ENCODE peak calls at places on chromosomes 6 and 20, in five cellular contexts. O is T1000, Q is Peyer's patch, F is ACHN, C is NT2/D1. E is an unnamed sample.

GRCh38 chr6:68527691-68528090 is 107.4 kb upstream of the ADGRB3 start:
- DNase-seq in O (no peak), Q (no peak), F (no peak), C (no peak), E (no peak)

GRCh38 chr6:130890531-130890950 is 63.3 kb downstream of the SMLR1 start:
- DNase-seq in O (no peak), Q (no peak), F (no peak), C (no peak), E (no peak)

GRCh38 chr6:31083742-31084354 is 28.5 kb downstream of the C6orf15 start:
- DNase-seq in O (no peak), Q (peak; percentile 70), F (peak; percentile 31), C (peak; percentile 50), E (peak; percentile 41)

GRCh38 chr6:42278131-42278853 is 60.6 kb upstream of the MRPS10 start:
- DNase-seq in O (no peak), Q (no peak), F (no peak), C (no peak), E (no peak)

GRCh38 chr20:37419774-37420542 is 74.0 kb downstream of the SRC start:
- DNase-seq in O (no peak), Q (no peak), F (no peak), C (no peak), E (no peak)

GRCh38 chr6:75830959-75831885 is 82.2 kb downstream of the MYO6 start:
- DNase-seq in O (no peak), Q (no peak), F (no peak), C (no peak), E (no peak)

GRCh38 chr6:150149146-150149545 is 6.3 kb downstream of the PPP1R14C start:
- DNase-seq in O (no peak), Q (no peak), F (no peak), C (no peak), E (peak; percentile 29)

GRCh38 chr6:484086-484728 is 92.7 kb downstream of the IRF4 start:
- DNase-seq in O (no peak), Q (no peak), F (no peak), C (no peak), E (no peak)

GRCh38 chr6:26207248-26207801 is 120.1 kb downstream of the HFE start:
- DNase-seq in O (no peak), Q (no peak), F (no peak), C (no peak), E (no peak)

GRCh38 chr6:168247456-168248147 is 72.0 kb downstream of the DACT2 start:
- DNase-seq in O (no peak), Q (peak; percentile 81), F (peak; percentile 3), C (no peak), E (no peak)

GRCh38 chr6:137218473-137218916 is 690 bp downstream of the IFNGR1 start:
- DNase-seq in O (peak; percentile 29), Q (peak; percentile 75), F (peak; percentile 27), C (no peak), E (peak; percentile 2)

GRCh38 chr6:15500901-15501805 is 161.7 kb downstream of the DTNBP1 start:
- DNase-seq in O (no peak), Q (peak; percentile 46), F (no peak), C (no peak), E (no peak)

GRCh38 chr6:75143186-75143585 is 62.7 kb downstream of the COL12A1 start:
- DNase-seq in O (no peak), Q (no peak), F (no peak), C (no peak), E (no peak)

GRCh38 chr6:15888798-15889772 is 226.3 kb upstream of the DTNBP1 start:
- DNase-seq in O (no peak), Q (no peak), F (no peak), C (no peak), E (no peak)

GRCh38 chr6:51777631-51778030 is 309.8 kb downstream of the PKHD1 start:
- DNase-seq in O (no peak), Q (no peak), F (no peak), C (no peak), E (no peak)

GRCh38 chr6:87241304-87241703 is 81.1 kb upstream of the SMIM8 start:
- DNase-seq in O (no peak), Q (no peak), F (peak; percentile 3), C (no peak), E (no peak)

GRCh38 chr6:118625833-118626232 is 25.6 kb downstream of the CEP85L start:
- DNase-seq in O (no peak), Q (no peak), F (no peak), C (no peak), E (no peak)

GRCh38 chr20:15582146-15582776 is 991.0 kb downstream of the KIF16B start:
- DNase-seq in O (peak; percentile 21), Q (no peak), F (no peak), C (no peak), E (no peak)

GRCh38 chr6:85751374-85752055 is 108.8 kb upstream of the SYNCRIP start:
- DNase-seq in O (no peak), Q (no peak), F (no peak), C (no peak), E (no peak)

GRCh38 chr20:40753472-40753871 is 64.4 kb upstream of the MAFB start:
- DNase-seq in O (no peak), Q (no peak), F (no peak), C (no peak), E (no peak)

E was measured in neuronal stem cell.